ENCODE peak calls at places on chromosome 22, in six cellular contexts. B is body of pancreas, O is mucosa of descending colon, J is Peyer's patch, P is GM23338, Y is type B pancreatic cell. X is an unnamed sample.
A peak's percentile ranks its signal among the peaks of the same experiment; 100 is the strongest.

GRCh38 chr22:21726650-21727049 is 8.9 kb downstream of the YPEL1 start:
- DNase-seq in B (peak; percentile 29), Y (no peak), J (no peak), P (peak; percentile 87), O (no peak), X (no peak)

GRCh38 chr22:32735516-32735915 is 66.0 kb upstream of the TIMP3 start:
- DNase-seq in B (no peak), J (no peak), Y (no peak), P (no peak), O (no peak), X (no peak)

GRCh38 chr22:24380220-24381218 is 46.9 kb upstream of the ADORA2A start:
- DNase-seq in Y (no peak), B (no peak), O (no peak), J (no peak), P (no peak), X (no peak)

GRCh38 chr22:30021338-30021737 is 58.9 kb upstream of the HORMAD2 start:
- DNase-seq in J (no peak), O (no peak), P (no peak), Y (no peak), B (no peak), X (no peak)

GRCh38 chr22:49492756-49493251 is 334.9 kb downstream of the BRD1 start:
- DNase-seq in P (no peak), Y (no peak), O (no peak), B (no peak), J (no peak), X (no peak)

GRCh38 chr22:44091021-44091721 is 67.1 kb downstream of the PARVB start:
- DNase-seq in O (no peak), Y (no peak), B (no peak), P (peak; percentile 54), J (no peak), X (no peak)

GRCh38 chr22:39300198-39300830 is 19.1 kb downstream of the RPL3 start:
- DNase-seq in P (peak; percentile 60), Y (no peak), B (no peak), J (peak; percentile 75), O (no peak), X (no peak)

GRCh38 chr22:40499187-40499753 is 128.9 kb downstream of the SGSM3 start:
- DNase-seq in Y (no peak), O (no peak), P (no peak), J (no peak), B (peak; percentile 55), X (peak; percentile 97)

GRCh38 chr22:23622634-23623033 is 9.5 kb downstream of the DRICH1 start:
- DNase-seq in P (no peak), J (no peak), O (no peak), Y (no peak), B (no peak), X (no peak)

GRCh38 chr22:45731798-45732495 is 60.3 kb downstream of the ATXN10 start:
- DNase-seq in P (peak; percentile 49), Y (no peak), B (no peak), O (no peak), J (no peak), X (no peak)
- TF ChIP-seq CTCF in P (peak; percentile 42), Y (peak; percentile 70), B (no peak), O (no peak), J (no peak), X (peak; percentile 42)

GRCh38 chr22:19846620-19847344 is 7.9 kb downstream of the GNB1L start:
- DNase-seq in B (no peak), P (no peak), J (no peak), O (no peak), Y (no peak), X (no peak)

GRCh38 chr22:19843107-19843856 is 11.4 kb downstream of the GNB1L start:
- DNase-seq in J (no peak), B (no peak), Y (no peak), O (no peak), P (no peak), X (no peak)

GRCh38 chr22:19845369-19845722 is 9.3 kb downstream of the GNB1L start:
- DNase-seq in J (no peak), B (no peak), Y (no peak), O (no peak), P (no peak), X (no peak)

GRCh38 chr22:19843857-19844422 is 10.7 kb downstream of the GNB1L start:
- DNase-seq in B (no peak), P (no peak), J (no peak), O (peak; percentile 48), Y (no peak), X (no peak)

DNA sequence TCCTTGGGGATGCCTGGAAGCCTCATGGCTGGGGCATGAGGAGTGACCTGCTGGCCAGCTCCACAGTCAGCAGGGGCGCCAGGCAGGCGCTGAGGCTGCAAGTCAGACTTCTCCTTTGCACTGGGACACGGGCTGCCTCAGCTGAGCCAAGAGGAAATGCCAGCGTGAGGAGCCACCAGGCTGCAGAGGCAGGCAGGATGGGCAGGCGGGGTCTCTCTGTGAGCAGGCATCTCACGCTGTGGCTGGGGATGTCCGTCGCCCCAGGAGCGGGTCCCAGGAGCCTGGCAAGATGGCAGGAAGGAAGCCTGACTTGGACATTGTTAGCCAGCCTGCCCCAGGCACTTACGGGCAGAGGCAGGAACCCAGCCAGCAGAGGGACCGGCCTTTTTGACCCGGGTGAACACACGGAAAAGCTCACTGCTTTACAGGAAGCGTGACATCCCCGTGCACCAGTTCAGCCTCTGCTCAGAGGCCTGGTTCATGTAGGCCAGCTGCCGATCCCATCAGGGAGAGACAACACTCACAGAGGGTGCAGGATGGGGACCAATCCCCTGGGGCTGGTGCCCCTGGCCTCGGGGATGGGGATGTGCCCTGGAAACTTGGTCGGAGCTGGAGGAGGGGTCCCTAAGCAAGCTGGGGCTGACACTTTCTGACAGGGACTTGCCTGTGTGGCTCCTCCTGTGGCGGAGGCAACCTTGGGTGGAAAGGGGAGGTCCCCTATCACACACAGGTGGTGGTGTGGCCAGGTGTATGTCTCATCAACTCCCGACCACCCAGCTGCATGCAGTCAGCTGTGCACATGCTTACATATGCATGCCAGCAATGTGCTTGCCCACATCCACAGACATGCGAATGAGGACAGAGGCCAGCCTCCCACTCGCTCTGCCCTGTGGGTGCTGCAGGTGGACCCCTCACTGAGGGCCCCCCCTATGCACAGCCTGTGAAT is 10.0 kb downstream of the GNB1L start:
- DNase-seq in P (no peak), J (no peak), Y (no peak), B (peak; percentile 48), O (peak; percentile 67), X (peak; percentile 14)
- TF ChIP-seq CTCF in P (no peak), J (no peak), Y (no peak), B (no peak), O (no peak), X (peak; percentile 7)

DNA sequence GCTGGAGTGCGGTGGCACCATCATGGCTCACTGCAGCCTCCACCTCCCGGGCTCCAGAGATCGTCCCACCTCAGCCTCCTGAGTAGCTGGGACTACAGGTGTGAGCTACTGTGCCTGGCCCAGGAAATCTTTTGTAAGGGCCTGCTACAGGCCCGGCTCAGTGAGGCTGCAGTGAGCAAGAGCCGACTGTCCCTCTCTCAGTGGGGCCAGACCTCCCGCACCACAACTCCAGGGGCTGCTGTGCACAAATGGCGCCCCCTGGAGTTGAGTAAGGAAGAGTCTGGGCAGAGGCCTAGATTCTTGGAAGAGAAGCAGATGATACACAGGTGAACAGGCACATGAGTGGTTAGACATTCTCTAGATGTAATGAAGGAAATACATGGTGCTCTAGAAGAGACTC is 7.0 kb downstream of the SERHL2 start:
- DNase-seq in Y (no peak), P (peak; percentile 85), B (no peak), O (peak; percentile 25), J (no peak), X (no peak)
- TF ChIP-seq CTCF in Y (peak; percentile 71), P (peak; percentile 83), B (no peak), O (peak; percentile 22), J (no peak), X (peak; percentile 52)

DNA sequence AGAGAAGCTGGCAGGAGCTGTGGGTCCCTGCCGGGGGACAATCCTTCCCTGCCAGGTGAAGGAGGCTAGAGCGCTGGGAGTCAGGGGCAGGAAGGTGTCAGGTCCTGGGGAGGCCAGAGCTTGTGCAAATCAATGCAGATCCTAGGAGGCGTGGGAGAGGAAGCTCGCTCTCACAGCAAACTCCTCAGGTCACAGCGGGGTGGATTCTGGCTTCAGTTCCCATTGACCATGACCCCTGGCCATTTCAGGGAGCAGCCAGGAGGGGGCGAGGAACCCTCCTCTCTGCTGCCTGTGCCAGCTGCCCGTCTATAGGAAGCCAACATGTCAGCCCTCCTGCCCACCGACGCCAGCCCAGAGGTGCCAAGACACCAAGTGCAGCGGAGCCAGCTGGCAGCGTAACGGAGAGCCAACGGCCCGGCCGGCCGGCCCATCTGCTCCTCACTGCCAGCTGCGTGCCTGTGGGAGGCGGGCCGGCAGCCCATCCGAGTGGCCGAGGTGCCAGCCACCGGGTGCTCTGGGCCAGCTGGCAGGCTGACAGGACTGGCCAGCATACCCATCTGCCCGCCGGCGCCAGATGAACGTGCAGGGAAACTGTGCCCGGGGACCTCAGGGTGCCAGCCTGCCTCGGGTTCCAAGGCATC is 374.9 kb downstream of the MIAT start:
- DNase-seq in J (no peak), B (peak; percentile 46), Y (no peak), O (no peak), P (peak; percentile 87), X (no peak)
- TF ChIP-seq CTCF in J (no peak), B (no peak), Y (peak; percentile 63), O (no peak), P (peak; percentile 66), X (peak; percentile 27)

GRCh38 chr22:46934746-46935491 is 172.5 kb downstream of the TBC1D22A start:
- DNase-seq in J (peak; percentile 83), B (peak; percentile 73), O (no peak), P (no peak), Y (no peak), X (peak; percentile 61)
- TF ChIP-seq CTCF in J (no peak), B (no peak), O (no peak), P (no peak), Y (no peak), X (no peak)